ENCODE peak calls at places on chromosomes 7 and 10, in six cellular contexts. O is pancreas, U is adrenal gland, J is IMR-90, X is heart right ventricle, N is colonic mucosa. C is an unnamed sample.

GRCh38 chr7:12291870-12292269 is 80.8 kb downstream of the TMEM106B start:
- DNase-seq in O (no peak), U (no peak), N (no peak), X (no peak), J (peak; percentile 1), C (no peak)

GRCh38 chr7:106018566-106019338 is 55.7 kb downstream of the CDHR3 start:
- DNase-seq in U (no peak), X (no peak), N (no peak), J (peak; percentile 70), O (no peak), C (no peak)

GRCh38 chr10:70331486-70332268 is 47.9 kb upstream of the NPFFR1 start:
- DNase-seq in U (peak; percentile 69), X (peak; percentile 84), N (peak; percentile 64), O (no peak), J (peak; percentile 93), C (peak; percentile 94)

GRCh38 chr10:42755028-42755451 is 27.6 kb upstream of the BMS1 start:
- DNase-seq in U (no peak), N (no peak), J (no peak), O (peak; percentile 74), X (no peak), C (no peak)

GRCh38 chr7:106731207-106731606 is 70.2 kb upstream of the CCDC71L start:
- DNase-seq in X (peak; percentile 16), J (no peak), O (no peak), N (no peak), U (no peak), C (no peak)

GRCh38 chr7:7639421-7639820 is 1.1 kb upstream of the UMAD1 start:
- DNase-seq in U (no peak), J (no peak), N (no peak), X (no peak), O (no peak), C (no peak)

GRCh38 chr10:60385399-60385738 is 4.3 kb downstream of the ANK3 start:
- DNase-seq in X (no peak), J (no peak), N (no peak), O (no peak), U (no peak), C (no peak)

GRCh38 chr10:102492983-102493382 is 9.5 kb downstream of the ACTR1A start:
- DNase-seq in N (no peak), U (peak; percentile 30), J (no peak), X (no peak), O (no peak), C (peak; percentile 66)

GRCh38 chr10:5709865-5710264 is 25.2 kb downstream of the TASOR2 start:
- DNase-seq in X (no peak), U (no peak), N (no peak), O (no peak), J (no peak), C (no peak)

GRCh38 chr10:5608608-5609270 is 57.7 kb downstream of the ASB13 start:
- DNase-seq in X (no peak), O (no peak), U (peak; percentile 59), J (no peak), N (no peak), C (no peak)

GRCh38 chr10:111076191-111076681 is 593 bp upstream of the ADRA2A start:
- DNase-seq in J (peak; percentile 27), O (peak; percentile 88), X (peak; percentile 31), U (peak; percentile 64), N (peak; percentile 77), C (no peak)

GRCh38 chr10:11012476-11012875 is 5.2 kb upstream of the CELF2 start:
- DNase-seq in N (no peak), O (no peak), U (no peak), J (no peak), X (no peak), C (no peak)

GRCh38 chr10:34194259-34194658 is 620.8 kb downstream of the PARD3 start:
- DNase-seq in O (no peak), N (no peak), U (peak; percentile 22), X (no peak), J (peak; percentile 88), C (no peak)

GRCh38 chr10:8628351-8628750 is 573.9 kb downstream of the GATA3 start:
- DNase-seq in X (no peak), J (no peak), O (no peak), U (no peak), N (no peak), C (peak; percentile 78)

GRCh38 chr10:48705407-48705938 is 20.8 kb downstream of the WDFY4 start:
- DNase-seq in J (no peak), N (no peak), X (no peak), U (no peak), O (no peak), C (no peak)

GRCh38 chr7:24755541-24756416 is 1.5 kb downstream of the GSDME start:
- DNase-seq in J (peak; percentile 90), O (no peak), X (no peak), N (no peak), U (no peak), C (peak; percentile 99)

GRCh38 chr10:7913122-7913872 is 95.0 kb downstream of the TAF3 start:
- DNase-seq in X (no peak), O (no peak), U (no peak), N (no peak), J (no peak), C (no peak)

GRCh38 chr7:73721237-73721848 is 1.9 kb upstream of the STX1A start:
- DNase-seq in X (peak; percentile 78), N (no peak), O (peak; percentile 82), J (no peak), U (peak; percentile 79), C (no peak)

GRCh38 chr10:6507311-6507710 is 72.8 kb downstream of the PRKCQ start:
- DNase-seq in U (no peak), J (no peak), O (no peak), X (no peak), N (no peak), C (no peak)

GRCh38 chr7:44595934-44596635 is 10.3 kb upstream of the OGDH start:
- DNase-seq in U (no peak), O (no peak), J (peak; percentile 16), X (peak; percentile 14), N (no peak), C (no peak)

DNA sequence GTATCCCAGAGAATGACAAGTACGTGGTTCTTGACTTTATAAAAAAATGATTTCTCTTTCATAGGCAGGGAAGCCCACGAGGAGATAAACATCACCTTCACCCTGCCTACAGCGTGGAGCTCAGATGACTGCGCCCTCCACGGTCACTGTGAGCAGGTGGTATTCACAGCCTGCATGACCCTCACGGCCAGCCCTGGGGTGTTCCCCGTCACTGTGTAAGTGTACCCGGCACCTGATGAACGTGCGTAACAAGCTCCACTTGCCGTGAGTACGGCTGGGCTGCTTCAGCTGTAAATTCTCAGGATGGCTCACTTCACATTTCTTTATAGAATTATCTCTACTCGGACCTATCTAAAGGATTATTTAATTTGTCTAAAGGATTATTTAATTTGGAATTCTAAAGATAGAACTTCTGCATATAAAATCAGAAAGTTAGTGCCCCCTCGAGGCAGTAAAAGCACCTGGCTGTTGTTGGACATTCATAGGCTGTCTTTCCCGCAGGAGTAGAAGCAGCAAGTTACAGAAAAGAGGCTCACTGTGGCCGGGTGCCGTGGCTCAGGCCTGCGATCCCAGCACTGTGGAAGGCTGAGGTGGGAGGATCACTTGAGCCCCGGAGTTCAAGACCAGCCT is 27.6 kb downstream of the TMEM248 start:
- DNase-seq in O (no peak), X (no peak), N (no peak), U (peak; percentile 11), J (no peak), C (no peak)
- TF ChIP-seq CTCF in O (no peak), X (no peak), N (no peak), U (no peak), J (no peak), C (no peak)

GRCh38 chr7:133365892-133366291 is 113.0 kb downstream of the EXOC4 start:
- DNase-seq in O (no peak), J (peak; percentile 62), N (no peak), U (no peak), X (peak; percentile 8), C (peak; percentile 16)
- H3K4me3 ChIP-seq in O (no peak overlapping the region), J (no peak overlapping the region), N (no peak overlapping the region), U (no peak overlapping the region), X (no peak overlapping the region), C (no peak overlapping the region)

GRCh38 chr7:45890125-45890901 is 2.0 kb downstream of the IGFBP1 start:
- DNase-seq in U (no peak), N (no peak), X (no peak), J (no peak), O (no peak), C (no peak)

GRCh38 chr7:45893374-45893995 is 5.2 kb downstream of the IGFBP1 start:
- DNase-seq in U (no peak), N (no peak), O (no peak), X (no peak), J (no peak), C (no peak)

GRCh38 chr7:45890902-45891461 is 2.7 kb downstream of the IGFBP1 start:
- DNase-seq in O (no peak), U (no peak), X (no peak), N (no peak), J (peak; percentile 53), C (peak; percentile 39)

GRCh38 chr7:45892407-45893035 is 4.2 kb downstream of the IGFBP1 start:
- DNase-seq in J (no peak), O (no peak), N (no peak), X (no peak), U (no peak), C (no peak)

GRCh38 chr7:45891462-45892402 is 3.4 kb downstream of the IGFBP1 start:
- DNase-seq in O (no peak), X (no peak), N (no peak), U (no peak), J (no peak), C (no peak)
- TF ChIP-seq CTCF in O (no peak), X (no peak), N (peak; percentile 4), U (no peak), J (no peak), C (no peak)

GRCh38 chr10:99924451-99924850 is 85.3 kb downstream of the DNMBP start:
- DNase-seq in O (no peak), U (no peak), J (no peak), N (no peak), X (no peak), C (no peak)

GRCh38 chr10:99929360-99929759 is 80.4 kb downstream of the DNMBP start:
- DNase-seq in X (no peak), U (no peak), O (no peak), N (no peak), J (no peak), C (no peak)

GRCh38 chr10:99924856-99925255 is 84.9 kb downstream of the DNMBP start:
- DNase-seq in N (no peak), O (no peak), X (no peak), U (no peak), J (no peak), C (no peak)

GRCh38 chr10:99927719-99928280 is 81.9 kb downstream of the DNMBP start:
- DNase-seq in X (no peak), J (no peak), N (peak; percentile 54), U (no peak), O (no peak), C (no peak)

DNA sequence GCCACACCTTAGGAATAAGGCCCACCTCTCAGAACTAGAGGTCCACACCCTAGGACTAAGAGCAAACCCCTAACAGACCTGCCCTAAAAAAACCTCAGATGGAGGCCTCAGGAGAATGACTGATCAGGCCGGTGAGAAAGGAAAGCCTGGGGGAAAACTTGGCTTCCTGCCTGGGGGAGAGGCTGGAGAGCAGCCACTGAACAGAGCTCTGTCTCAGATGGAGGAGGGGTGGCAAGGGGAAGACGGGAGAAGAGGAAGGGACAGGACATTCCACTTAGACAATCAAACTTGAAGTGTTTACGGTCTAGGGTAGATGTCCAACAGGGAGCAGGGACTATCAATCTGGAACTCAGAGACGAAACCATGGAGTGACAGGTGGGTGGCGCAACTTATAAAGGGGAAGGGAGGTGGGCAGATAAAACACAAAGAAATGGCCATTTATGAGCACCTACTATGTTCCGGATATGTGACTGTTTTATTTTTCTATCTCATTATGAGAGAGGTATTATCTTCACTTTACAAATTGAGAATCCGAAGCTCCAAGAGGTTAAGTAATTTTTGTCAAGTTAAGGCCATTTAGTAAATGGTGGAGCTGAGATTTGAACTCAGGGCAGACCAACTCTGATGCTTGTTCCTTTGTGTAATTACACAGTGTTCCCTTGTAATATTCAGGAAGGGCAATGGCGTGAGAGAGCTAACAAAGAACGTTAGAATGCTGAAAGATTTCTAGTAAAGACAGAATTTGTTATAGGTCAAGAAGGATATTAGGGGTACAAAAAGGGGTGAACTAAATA is 82.6 kb downstream of the DNMBP start:
- DNase-seq in N (peak; percentile 86), J (peak; percentile 66), X (peak; percentile 76), O (no peak), U (peak; percentile 50), C (peak; percentile 46)
- H3K4me3 ChIP-seq in N (peak overlapping the region; percentile 36), J (no peak overlapping the region), X (no peak overlapping the region), O (peak overlapping the region; percentile 21), U (no peak overlapping the region), C (no peak overlapping the region)

C was measured in bronchial epithelial cell.